ENCODE peak calls at places on chromosomes 1 and 21, in eight cellular contexts. One of them, this sample, is unnamed.

GRCh38 chr21:42578761-42579415 is 65.2 kb downstream of the SLC37A1 start:
- DNase-seq in HFF-Myc: no peak
- DNase-seq in bronchial epithelial cell: no peak
- DNase-seq in left ventricle myocardium inferior: no peak
- DNase-seq in endothelial cell: no peak
- DNase-seq in cardiac muscle cell: no peak
- DNase-seq in MM.1S: no peak
- DNase-seq in fibroblast of lung: no peak
- DNase-seq in this sample: no peak

GRCh38 chr1:187714501-187714900 is 885.8 kb downstream of the PLA2G4A start:
- DNase-seq in HFF-Myc: no peak
- DNase-seq in bronchial epithelial cell: peak
- DNase-seq in left ventricle myocardium inferior: no peak
- DNase-seq in endothelial cell: no peak
- DNase-seq in cardiac muscle cell: no peak
- DNase-seq in MM.1S: no peak
- DNase-seq in fibroblast of lung: no peak
- DNase-seq in this sample: no peak

GRCh38 chr1:155175281-155175926 is 1.8 kb downstream of the TRIM46 start:
- DNase-seq in HFF-Myc: no peak
- DNase-seq in bronchial epithelial cell: no peak
- DNase-seq in left ventricle myocardium inferior: no peak
- DNase-seq in endothelial cell: no peak
- DNase-seq in cardiac muscle cell: no peak
- DNase-seq in MM.1S: no peak
- DNase-seq in fibroblast of lung: no peak
- DNase-seq in this sample: no peak

GRCh38 chr1:15833069-15833679 is 14.3 kb upstream of the SPEN start:
- DNase-seq in HFF-Myc: no peak
- DNase-seq in bronchial epithelial cell: peak
- DNase-seq in left ventricle myocardium inferior: peak
- DNase-seq in endothelial cell: no peak
- DNase-seq in cardiac muscle cell: no peak
- DNase-seq in MM.1S: no peak
- DNase-seq in fibroblast of lung: peak
- DNase-seq in this sample: no peak

GRCh38 chr1:41776896-41777431 is 141.8 kb downstream of the HIVEP3 start:
- DNase-seq in HFF-Myc: no peak
- DNase-seq in bronchial epithelial cell: no peak
- DNase-seq in left ventricle myocardium inferior: no peak
- DNase-seq in endothelial cell: no peak
- DNase-seq in cardiac muscle cell: no peak
- DNase-seq in MM.1S: no peak
- DNase-seq in fibroblast of lung: no peak
- DNase-seq in this sample: no peak

GRCh38 chr1:156128749-156129682 is 14.5 kb downstream of the LMNA start:
- DNase-seq in HFF-Myc: peak
- DNase-seq in bronchial epithelial cell: no peak
- DNase-seq in left ventricle myocardium inferior: peak
- DNase-seq in endothelial cell: no peak
- DNase-seq in cardiac muscle cell: peak
- DNase-seq in MM.1S: no peak
- DNase-seq in fibroblast of lung: peak
- DNase-seq in this sample: no peak

GRCh38 chr1:155244368-155245162 is 10.7 kb downstream of the ENTREP3 start:
- DNase-seq in HFF-Myc: peak
- DNase-seq in bronchial epithelial cell: peak
- DNase-seq in left ventricle myocardium inferior: peak
- DNase-seq in endothelial cell: peak
- DNase-seq in cardiac muscle cell: peak
- DNase-seq in MM.1S: peak
- DNase-seq in fibroblast of lung: peak
- DNase-seq in this sample: peak

GRCh38 chr1:99613716-99614115 is 32.2 kb upstream of the PALMD start:
- DNase-seq in HFF-Myc: no peak
- DNase-seq in bronchial epithelial cell: no peak
- DNase-seq in left ventricle myocardium inferior: no peak
- DNase-seq in endothelial cell: no peak
- DNase-seq in cardiac muscle cell: no peak
- DNase-seq in MM.1S: no peak
- DNase-seq in fibroblast of lung: peak
- DNase-seq in this sample: no peak

GRCh38 chr1:46612937-46613660 is 3.5 kb downstream of the MOB3C start:
- DNase-seq in HFF-Myc: no peak
- DNase-seq in bronchial epithelial cell: no peak
- DNase-seq in left ventricle myocardium inferior: peak
- DNase-seq in endothelial cell: no peak
- DNase-seq in cardiac muscle cell: no peak
- DNase-seq in MM.1S: no peak
- DNase-seq in fibroblast of lung: no peak
- DNase-seq in this sample: no peak

GRCh38 chr1:242030071-242030470 is 31.2 kb upstream of the MAP1LC3C start:
- DNase-seq in HFF-Myc: no peak
- DNase-seq in bronchial epithelial cell: peak
- DNase-seq in left ventricle myocardium inferior: no peak
- DNase-seq in endothelial cell: no peak
- DNase-seq in cardiac muscle cell: no peak
- DNase-seq in MM.1S: no peak
- DNase-seq in fibroblast of lung: no peak
- DNase-seq in this sample: no peak

GRCh38 chr1:9835758-9836631 is 12.2 kb upstream of the CLSTN1 start:
- DNase-seq in HFF-Myc: no peak
- DNase-seq in bronchial epithelial cell: peak
- DNase-seq in left ventricle myocardium inferior: peak
- DNase-seq in endothelial cell: no peak
- DNase-seq in cardiac muscle cell: peak
- DNase-seq in MM.1S: no peak
- DNase-seq in fibroblast of lung: peak
- DNase-seq in this sample: peak

GRCh38 chr1:1069061-1069710 is 4.9 kb downstream of the RNF223 start:
- DNase-seq in HFF-Myc: no peak
- DNase-seq in bronchial epithelial cell: peak
- DNase-seq in left ventricle myocardium inferior: peak
- DNase-seq in endothelial cell: peak
- DNase-seq in cardiac muscle cell: peak
- DNase-seq in MM.1S: peak
- DNase-seq in fibroblast of lung: peak
- DNase-seq in this sample: peak

GRCh38 chr1:245881767-245882391 is 625.2 kb downstream of the SMYD3 start:
- DNase-seq in HFF-Myc: no peak
- DNase-seq in bronchial epithelial cell: no peak
- DNase-seq in left ventricle myocardium inferior: no peak
- DNase-seq in endothelial cell: no peak
- DNase-seq in cardiac muscle cell: peak
- DNase-seq in MM.1S: no peak
- DNase-seq in fibroblast of lung: no peak
- DNase-seq in this sample: no peak

GRCh38 chr1:193335797-193336428 is 149.5 kb upstream of the B3GALT2 start:
- DNase-seq in HFF-Myc: peak
- DNase-seq in bronchial epithelial cell: no peak
- DNase-seq in left ventricle myocardium inferior: no peak
- DNase-seq in endothelial cell: no peak
- DNase-seq in cardiac muscle cell: peak
- DNase-seq in MM.1S: no peak
- DNase-seq in fibroblast of lung: peak
- DNase-seq in this sample: no peak

GRCh38 chr1:25673962-25674928 is 57.7 kb downstream of the MAN1C1 start:
- DNase-seq in HFF-Myc: no peak
- DNase-seq in bronchial epithelial cell: no peak
- DNase-seq in left ventricle myocardium inferior: no peak
- DNase-seq in endothelial cell: no peak
- DNase-seq in cardiac muscle cell: no peak
- DNase-seq in MM.1S: no peak
- DNase-seq in fibroblast of lung: no peak
- DNase-seq in this sample: no peak

GRCh38 chr1:14598007-14598497 is 433 bp upstream of the KAZN start:
- DNase-seq in HFF-Myc: no peak
- DNase-seq in bronchial epithelial cell: no peak
- DNase-seq in left ventricle myocardium inferior: no peak
- DNase-seq in endothelial cell: no peak
- DNase-seq in cardiac muscle cell: no peak
- DNase-seq in MM.1S: no peak
- DNase-seq in fibroblast of lung: no peak
- DNase-seq in this sample: no peak

GRCh38 chr1:185016880-185017279 is 28.5 kb upstream of the RNF2 start:
- DNase-seq in HFF-Myc: no peak
- DNase-seq in bronchial epithelial cell: peak
- DNase-seq in left ventricle myocardium inferior: no peak
- DNase-seq in endothelial cell: no peak
- DNase-seq in cardiac muscle cell: peak
- DNase-seq in MM.1S: no peak
- DNase-seq in fibroblast of lung: peak
- DNase-seq in this sample: no peak

GRCh38 chr1:150551049-150551783 is 2.0 kb downstream of the ADAMTSL4 start:
- DNase-seq in HFF-Myc: no peak
- DNase-seq in bronchial epithelial cell: no peak
- DNase-seq in left ventricle myocardium inferior: no peak
- DNase-seq in endothelial cell: no peak
- DNase-seq in cardiac muscle cell: no peak
- DNase-seq in MM.1S: peak
- DNase-seq in fibroblast of lung: no peak
- DNase-seq in this sample: no peak

GRCh38 chr1:177780096-177780700 is 189.7 kb downstream of the SEC16B start:
- DNase-seq in HFF-Myc: peak
- DNase-seq in bronchial epithelial cell: peak
- DNase-seq in left ventricle myocardium inferior: no peak
- DNase-seq in endothelial cell: peak
- DNase-seq in cardiac muscle cell: peak
- DNase-seq in MM.1S: peak
- DNase-seq in fibroblast of lung: peak
- DNase-seq in this sample: peak

GRCh38 chr1:166176416-166176815 is 9.6 kb upstream of the FAM78B start:
- DNase-seq in HFF-Myc: no peak
- DNase-seq in bronchial epithelial cell: no peak
- DNase-seq in left ventricle myocardium inferior: no peak
- DNase-seq in endothelial cell: no peak
- DNase-seq in cardiac muscle cell: no peak
- DNase-seq in MM.1S: no peak
- DNase-seq in fibroblast of lung: no peak
- DNase-seq in this sample: no peak

GRCh38 chr1:47431534-47431933 is 6.3 kb upstream of the FOXD2 start:
- DNase-seq in HFF-Myc: no peak
- DNase-seq in bronchial epithelial cell: peak
- DNase-seq in left ventricle myocardium inferior: no peak
- DNase-seq in endothelial cell: no peak
- DNase-seq in cardiac muscle cell: peak
- DNase-seq in MM.1S: no peak
- DNase-seq in fibroblast of lung: peak
- DNase-seq in this sample: no peak

GRCh38 chr1:117607471-117607870 is 1.6 kb downstream of the TENT5C start:
- DNase-seq in HFF-Myc: no peak
- DNase-seq in bronchial epithelial cell: peak
- DNase-seq in left ventricle myocardium inferior: no peak
- DNase-seq in endothelial cell: no peak
- DNase-seq in cardiac muscle cell: no peak
- DNase-seq in MM.1S: peak
- DNase-seq in fibroblast of lung: peak
- DNase-seq in this sample: no peak

GRCh38 chr1:221462345-221462744 is 279.5 kb downstream of the DUSP10 start:
- DNase-seq in HFF-Myc: no peak
- DNase-seq in bronchial epithelial cell: peak
- DNase-seq in left ventricle myocardium inferior: no peak
- DNase-seq in endothelial cell: no peak
- DNase-seq in cardiac muscle cell: peak
- DNase-seq in MM.1S: no peak
- DNase-seq in fibroblast of lung: no peak
- DNase-seq in this sample: no peak

GRCh38 chr1:224133741-224134299 is 19.9 kb downstream of the FBXO28 start:
- DNase-seq in HFF-Myc: no peak
- DNase-seq in bronchial epithelial cell: peak
- DNase-seq in left ventricle myocardium inferior: no peak
- DNase-seq in endothelial cell: no peak
- DNase-seq in cardiac muscle cell: no peak
- DNase-seq in MM.1S: no peak
- DNase-seq in fibroblast of lung: no peak
- DNase-seq in this sample: no peak

GRCh38 chr1:156815307-156815826 is 1.3 kb downstream of the SH2D2A start:
- DNase-seq in HFF-Myc: peak
- DNase-seq in bronchial epithelial cell: peak
- DNase-seq in left ventricle myocardium inferior: peak
- DNase-seq in endothelial cell: no peak
- DNase-seq in cardiac muscle cell: peak
- DNase-seq in MM.1S: no peak
- DNase-seq in fibroblast of lung: peak
- DNase-seq in this sample: no peak

GRCh38 chr1:46525253-46525983 is 26.0 kb downstream of the KNCN start:
- DNase-seq in HFF-Myc: no peak
- DNase-seq in bronchial epithelial cell: no peak
- DNase-seq in left ventricle myocardium inferior: no peak
- DNase-seq in endothelial cell: no peak
- DNase-seq in cardiac muscle cell: no peak
- DNase-seq in MM.1S: no peak
- DNase-seq in fibroblast of lung: no peak
- DNase-seq in this sample: no peak

GRCh38 chr1:117167402-117167801 is 43.3 kb downstream of the VTCN1 start:
- DNase-seq in HFF-Myc: no peak
- DNase-seq in bronchial epithelial cell: peak
- DNase-seq in left ventricle myocardium inferior: no peak
- DNase-seq in endothelial cell: no peak
- DNase-seq in cardiac muscle cell: no peak
- DNase-seq in MM.1S: no peak
- DNase-seq in fibroblast of lung: peak
- DNase-seq in this sample: no peak

GRCh38 chr1:183470961-183471747 is 1.1 kb upstream of the SMG7 start:
- DNase-seq in HFF-Myc: peak
- DNase-seq in bronchial epithelial cell: peak
- DNase-seq in left ventricle myocardium inferior: peak
- DNase-seq in endothelial cell: peak
- DNase-seq in cardiac muscle cell: peak
- DNase-seq in MM.1S: peak
- DNase-seq in fibroblast of lung: peak
- DNase-seq in this sample: peak
- TF ChIP-seq CTCF in HFF-Myc: no peak
- TF ChIP-seq CTCF in bronchial epithelial cell: no peak
- TF ChIP-seq CTCF in left ventricle myocardium inferior: no peak
- TF ChIP-seq CTCF in endothelial cell: no peak
- TF ChIP-seq CTCF in cardiac muscle cell: peak
- TF ChIP-seq CTCF in MM.1S: peak
- TF ChIP-seq CTCF in fibroblast of lung: no peak
- TF ChIP-seq CTCF in this sample: no peak

GRCh38 chr1:205588691-205589445 is 42.9 kb downstream of the ELK4 start:
- DNase-seq in HFF-Myc: no peak
- DNase-seq in bronchial epithelial cell: peak
- DNase-seq in left ventricle myocardium inferior: no peak
- DNase-seq in endothelial cell: peak
- DNase-seq in cardiac muscle cell: peak
- DNase-seq in MM.1S: no peak
- DNase-seq in fibroblast of lung: peak
- DNase-seq in this sample: peak
- TF ChIP-seq CTCF in HFF-Myc: peak
- TF ChIP-seq CTCF in bronchial epithelial cell: peak
- TF ChIP-seq CTCF in left ventricle myocardium inferior: no peak
- TF ChIP-seq CTCF in endothelial cell: no peak
- TF ChIP-seq CTCF in cardiac muscle cell: peak
- TF ChIP-seq CTCF in MM.1S: peak
- TF ChIP-seq CTCF in fibroblast of lung: peak
- TF ChIP-seq CTCF in this sample: peak

GRCh38 chr1:84653130-84653680 is 37.1 kb downstream of the SSX2IP start:
- DNase-seq in HFF-Myc: no peak
- DNase-seq in bronchial epithelial cell: peak
- DNase-seq in left ventricle myocardium inferior: no peak
- DNase-seq in endothelial cell: no peak
- DNase-seq in cardiac muscle cell: no peak
- DNase-seq in MM.1S: no peak
- DNase-seq in fibroblast of lung: peak
- DNase-seq in this sample: no peak
- TF ChIP-seq CTCF in HFF-Myc: no peak
- TF ChIP-seq CTCF in bronchial epithelial cell: no peak
- TF ChIP-seq CTCF in left ventricle myocardium inferior: no peak
- TF ChIP-seq CTCF in endothelial cell: no peak
- TF ChIP-seq CTCF in cardiac muscle cell: no peak
- TF ChIP-seq CTCF in MM.1S: no peak
- TF ChIP-seq CTCF in fibroblast of lung: peak
- TF ChIP-seq CTCF in this sample: no peak

GRCh38 chr1:18805925-18806849 is 53.3 kb downstream of the TAS1R2 start:
- DNase-seq in HFF-Myc: no peak
- DNase-seq in bronchial epithelial cell: no peak
- DNase-seq in left ventricle myocardium inferior: no peak
- DNase-seq in endothelial cell: no peak
- DNase-seq in cardiac muscle cell: no peak
- DNase-seq in MM.1S: no peak
- DNase-seq in fibroblast of lung: peak
- DNase-seq in this sample: no peak
- TF ChIP-seq CTCF in HFF-Myc: no peak
- TF ChIP-seq CTCF in bronchial epithelial cell: no peak
- TF ChIP-seq CTCF in left ventricle myocardium inferior: no peak
- TF ChIP-seq CTCF in endothelial cell: no peak
- TF ChIP-seq CTCF in cardiac muscle cell: no peak
- TF ChIP-seq CTCF in MM.1S: no peak
- TF ChIP-seq CTCF in fibroblast of lung: no peak
- TF ChIP-seq CTCF in this sample: no peak